ENCODE peak calls at places on chromosomes 7 and 10, in four cellular contexts. T, F, K and A are unnamed samples.

GRCh38 chr7:22385326-22385725 is 28.4 kb upstream of the RAPGEF5 start:
- DNase-seq in K (no peak), F (no peak), T (no peak), A (no peak)

GRCh38 chr10:96831867-96832720 is at the start of gene LCOR:
- DNase-seq in K (peak), T (peak), F (peak), A (peak)

GRCh38 chr10:29780639-29781038 is 145.9 kb upstream of the SVIL start:
- DNase-seq in K (no peak), F (no peak), T (no peak), A (no peak)

GRCh38 chr10:60405172-60405571 is 15.5 kb upstream of the ANK3 start:
- DNase-seq in T (no peak), F (no peak), K (no peak), A (no peak)

GRCh38 chr7:70647801-70648491 is 484.0 kb upstream of the GALNT17 start:
- DNase-seq in T (peak), K (no peak), F (peak), A (no peak)

GRCh38 chr7:129906700-129907099 is 46.1 kb downstream of the UBE2H start:
- DNase-seq in F (peak), K (no peak), T (peak), A (no peak)

GRCh38 chr10:104297697-104298660 is 29.0 kb downstream of the GSTO2 start:
- DNase-seq in T (peak), F (peak), K (no peak), A (no peak)

GRCh38 chr7:10908600-10908999 is 65.1 kb upstream of the PHF14 start:
- DNase-seq in T (no peak), F (no peak), K (no peak), A (no peak)

GRCh38 chr10:122419890-122420623 is 34.4 kb upstream of the ARMS2 start:
- DNase-seq in F (peak), K (no peak), T (no peak), A (no peak)

GRCh38 chr10:45160266-45160665 is 155.1 kb downstream of the OR13A1 start:
- DNase-seq in T (no peak), F (peak), K (no peak), A (no peak)

GRCh38 chr10:98582363-98582762 is 135.6 kb upstream of the HPS1 start:
- DNase-seq in T (no peak), F (no peak), K (no peak), A (no peak)

GRCh38 chr10:122990278-122990677 is 10.1 kb downstream of the PSTK start:
- DNase-seq in F (peak), T (no peak), K (no peak), A (no peak)

GRCh38 chr7:103343332-103343731 is 1.2 kb downstream of the DNAJC2 start:
- DNase-seq in F (no peak), K (no peak), T (no peak), A (no peak)

GRCh38 chr10:102287991-102288390 is 42.7 kb downstream of the GBF1 start:
- DNase-seq in F (no peak), T (no peak), K (no peak), A (no peak)

GRCh38 chr10:121792198-121792597 is 135.6 kb downstream of the ATE1 start:
- DNase-seq in K (no peak), F (peak), T (no peak), A (no peak)

GRCh38 chr7:48274662-48275061 is 103.4 kb downstream of the ABCA13 start:
- DNase-seq in K (no peak), T (no peak), F (peak), A (no peak)

GRCh38 chr10:110010076-110011069 is 2.6 kb downstream of the ADD3 start:
- DNase-seq in K (no peak), T (peak), F (no peak), A (no peak)

GRCh38 chr7:126574276-126574675 is 678.5 kb downstream of the GRM8 start:
- DNase-seq in T (no peak), K (no peak), F (no peak), A (no peak)

GRCh38 chr10:123141791-123142700 is 5.9 kb upstream of the HMX2 start:
- DNase-seq in F (no peak), T (no peak), K (no peak), A (no peak)

GRCh38 chr7:106858618-106859532 is 6.2 kb upstream of the PIK3CG start:
- DNase-seq in K (peak), F (peak), T (no peak), A (peak)

GRCh38 chr7:42605381-42605780 is 306.5 kb downstream of the C7orf25 start:
- DNase-seq in T (no peak), K (no peak), F (peak), A (no peak)

GRCh38 chr7:152399344-152399743 is 36.5 kb downstream of the KMT2C start:
- DNase-seq in T (no peak), F (no peak), K (no peak), A (no peak)

GRCh38 chr10:75475470-75476182 is 44.2 kb downstream of the LRMDA start:
- DNase-seq in F (peak), K (no peak), T (no peak), A (no peak)

GRCh38 chr10:13338337-13339128 is 9.6 kb downstream of the SEPHS1 start:
- DNase-seq in F (peak), T (no peak), K (no peak), A (no peak)

GRCh38 chr7:143407296-143408246 is 1.1 kb downstream of the EPHA1 start:
- DNase-seq in F (no peak), T (peak), K (peak), A (no peak)

GRCh38 chr10:125166658-125167057 is 6.3 kb upstream of the CTBP2 start:
- DNase-seq in K (peak), T (no peak), F (no peak), A (no peak)

GRCh38 chr7:5396542-5396941 is 27.1 kb downstream of the TNRC18 start:
- DNase-seq in F (peak), K (peak), T (peak), A (peak)

GRCh38 chr10:78724846-78725245 is 343.9 kb upstream of the ZMIZ1 start:
- DNase-seq in F (no peak), K (peak), T (no peak), A (no peak)

GRCh38 chr10:71970869-71971268 is 6.7 kb downstream of the CHST3 start:
- DNase-seq in K (no peak), F (peak), T (no peak), A (no peak)